ENCODE peak calls at places on chromosome 18, in nine cellular contexts. One of them, this sample, is unnamed.

GRCh38 chr18:40577255-40577654 is 1377.8 kb upstream of the PIK3C3 start:
- DNase-seq in astrocyte of the spinal cord: peak
- DNase-seq in skeletal muscle cell: peak
- DNase-seq in tibial artery: no peak
- DNase-seq in transverse colon: no peak
- DNase-seq in cardiac muscle cell: no peak
- DNase-seq in GM23338: no peak
- DNase-seq in lower leg skin: no peak
- DNase-seq in fibroblast of the aortic adventitia: no peak
- DNase-seq in this sample: no peak

GRCh38 chr18:60880184-60880583 is 453.0 kb upstream of the CDH20 start:
- DNase-seq in transverse colon: no peak
- DNase-seq in skeletal muscle cell: no peak
- DNase-seq in cardiac muscle cell: no peak
- DNase-seq in tibial artery: no peak
- DNase-seq in GM23338: no peak
- DNase-seq in astrocyte of the spinal cord: no peak
- DNase-seq in lower leg skin: no peak
- DNase-seq in fibroblast of the aortic adventitia: no peak
- DNase-seq in this sample: no peak

GRCh38 chr18:22556271-22556990 is 138.7 kb upstream of the CTAGE1 start:
- DNase-seq in tibial artery: peak
- DNase-seq in GM23338: no peak
- DNase-seq in lower leg skin: no peak
- DNase-seq in astrocyte of the spinal cord: peak
- DNase-seq in fibroblast of the aortic adventitia: peak
- DNase-seq in cardiac muscle cell: peak
- DNase-seq in skeletal muscle cell: no peak
- DNase-seq in transverse colon: no peak
- DNase-seq in this sample: peak

GRCh38 chr18:45228989-45229388 is 386.3 kb upstream of the SLC14A2 start:
- DNase-seq in transverse colon: no peak
- DNase-seq in fibroblast of the aortic adventitia: no peak
- DNase-seq in skeletal muscle cell: no peak
- DNase-seq in tibial artery: no peak
- DNase-seq in GM23338: no peak
- DNase-seq in cardiac muscle cell: no peak
- DNase-seq in astrocyte of the spinal cord: no peak
- DNase-seq in lower leg skin: no peak
- DNase-seq in this sample: no peak

GRCh38 chr18:26574958-26575864 is 26.9 kb upstream of the KCTD1 start:
- DNase-seq in tibial artery: no peak
- DNase-seq in GM23338: peak
- DNase-seq in lower leg skin: peak
- DNase-seq in skeletal muscle cell: peak
- DNase-seq in cardiac muscle cell: peak
- DNase-seq in transverse colon: peak
- DNase-seq in fibroblast of the aortic adventitia: peak
- DNase-seq in astrocyte of the spinal cord: peak
- DNase-seq in this sample: peak

GRCh38 chr18:63869851-63870250 is 17.7 kb upstream of the SERPINB2 start:
- DNase-seq in GM23338: no peak
- DNase-seq in transverse colon: no peak
- DNase-seq in tibial artery: no peak
- DNase-seq in astrocyte of the spinal cord: no peak
- DNase-seq in fibroblast of the aortic adventitia: no peak
- DNase-seq in skeletal muscle cell: no peak
- DNase-seq in lower leg skin: no peak
- DNase-seq in cardiac muscle cell: no peak
- DNase-seq in this sample: peak

GRCh38 chr18:22871809-22872525 is 61.2 kb upstream of the RBBP8 start:
- DNase-seq in astrocyte of the spinal cord: peak
- DNase-seq in GM23338: peak
- DNase-seq in tibial artery: no peak
- DNase-seq in cardiac muscle cell: peak
- DNase-seq in lower leg skin: no peak
- DNase-seq in transverse colon: no peak
- DNase-seq in skeletal muscle cell: peak
- DNase-seq in fibroblast of the aortic adventitia: peak
- DNase-seq in this sample: no peak

GRCh38 chr18:7941533-7941932 is 374.4 kb downstream of the PTPRM start:
- DNase-seq in cardiac muscle cell: no peak
- DNase-seq in transverse colon: peak
- DNase-seq in lower leg skin: no peak
- DNase-seq in GM23338: no peak
- DNase-seq in tibial artery: no peak
- DNase-seq in astrocyte of the spinal cord: no peak
- DNase-seq in fibroblast of the aortic adventitia: no peak
- DNase-seq in skeletal muscle cell: no peak
- DNase-seq in this sample: no peak

GRCh38 chr18:59837586-59837985 is 62.2 kb upstream of the PMAIP1 start:
- DNase-seq in cardiac muscle cell: peak
- DNase-seq in skeletal muscle cell: no peak
- DNase-seq in GM23338: peak
- DNase-seq in tibial artery: no peak
- DNase-seq in fibroblast of the aortic adventitia: peak
- DNase-seq in lower leg skin: peak
- DNase-seq in astrocyte of the spinal cord: peak
- DNase-seq in transverse colon: peak
- DNase-seq in this sample: peak

GRCh38 chr18:22813648-22814328 is 119.3 kb upstream of the RBBP8 start:
- DNase-seq in GM23338: peak
- DNase-seq in skeletal muscle cell: no peak
- DNase-seq in tibial artery: no peak
- DNase-seq in cardiac muscle cell: peak
- DNase-seq in fibroblast of the aortic adventitia: peak
- DNase-seq in lower leg skin: no peak
- DNase-seq in astrocyte of the spinal cord: peak
- DNase-seq in transverse colon: no peak
- DNase-seq in this sample: peak

GRCh38 chr18:6088432-6088831 is 193.1 kb upstream of the TMEM200C start:
- DNase-seq in tibial artery: no peak
- DNase-seq in skeletal muscle cell: no peak
- DNase-seq in fibroblast of the aortic adventitia: no peak
- DNase-seq in transverse colon: no peak
- DNase-seq in lower leg skin: no peak
- DNase-seq in astrocyte of the spinal cord: no peak
- DNase-seq in GM23338: no peak
- DNase-seq in cardiac muscle cell: no peak
- DNase-seq in this sample: no peak

GRCh38 chr18:10008006-10008647 is 94.3 kb downstream of the VAPA start:
- DNase-seq in fibroblast of the aortic adventitia: no peak
- DNase-seq in cardiac muscle cell: no peak
- DNase-seq in lower leg skin: peak
- DNase-seq in tibial artery: no peak
- DNase-seq in skeletal muscle cell: no peak
- DNase-seq in astrocyte of the spinal cord: no peak
- DNase-seq in transverse colon: no peak
- DNase-seq in GM23338: no peak
- DNase-seq in this sample: no peak

GRCh38 chr18:10012526-10012925 is 98.7 kb downstream of the VAPA start:
- DNase-seq in fibroblast of the aortic adventitia: no peak
- DNase-seq in tibial artery: no peak
- DNase-seq in skeletal muscle cell: no peak
- DNase-seq in astrocyte of the spinal cord: no peak
- DNase-seq in lower leg skin: peak
- DNase-seq in GM23338: no peak
- DNase-seq in transverse colon: no peak
- DNase-seq in cardiac muscle cell: no peak
- DNase-seq in this sample: no peak

GRCh38 chr18:10010611-10011015 is 96.8 kb downstream of the VAPA start:
- DNase-seq in tibial artery: peak
- DNase-seq in astrocyte of the spinal cord: peak
- DNase-seq in fibroblast of the aortic adventitia: peak
- DNase-seq in transverse colon: peak
- DNase-seq in cardiac muscle cell: peak
- DNase-seq in skeletal muscle cell: peak
- DNase-seq in GM23338: no peak
- DNase-seq in lower leg skin: peak
- DNase-seq in this sample: peak

GRCh38 chr18:10006261-10006903 is 92.6 kb downstream of the VAPA start:
- DNase-seq in lower leg skin: peak
- DNase-seq in transverse colon: no peak
- DNase-seq in GM23338: no peak
- DNase-seq in astrocyte of the spinal cord: peak
- DNase-seq in tibial artery: no peak
- DNase-seq in skeletal muscle cell: no peak
- DNase-seq in cardiac muscle cell: peak
- DNase-seq in fibroblast of the aortic adventitia: peak
- DNase-seq in this sample: peak

GRCh38 chr18:10009321-10010144 is 95.7 kb downstream of the VAPA start:
- DNase-seq in astrocyte of the spinal cord: no peak
- DNase-seq in cardiac muscle cell: no peak
- DNase-seq in skeletal muscle cell: no peak
- DNase-seq in lower leg skin: peak
- DNase-seq in fibroblast of the aortic adventitia: no peak
- DNase-seq in tibial artery: no peak
- DNase-seq in transverse colon: no peak
- DNase-seq in GM23338: no peak
- DNase-seq in this sample: no peak
- H3K4me3 ChIP-seq in astrocyte of the spinal cord: no peak
- H3K4me3 ChIP-seq in cardiac muscle cell: no peak
- H3K4me3 ChIP-seq in skeletal muscle cell: no peak
- H3K4me3 ChIP-seq in lower leg skin: no peak
- H3K4me3 ChIP-seq in fibroblast of the aortic adventitia: no peak
- H3K4me3 ChIP-seq in tibial artery: no peak
- H3K4me3 ChIP-seq in transverse colon: no peak
- H3K4me3 ChIP-seq in GM23338: no peak
- H3K4me3 ChIP-seq in this sample: no peak

GRCh38 chr18:57438669-57439616 is 3.8 kb downstream of the ONECUT2 start:
- DNase-seq in tibial artery: no peak
- DNase-seq in GM23338: peak
- DNase-seq in cardiac muscle cell: no peak
- DNase-seq in astrocyte of the spinal cord: no peak
- DNase-seq in fibroblast of the aortic adventitia: no peak
- DNase-seq in skeletal muscle cell: no peak
- DNase-seq in lower leg skin: no peak
- DNase-seq in transverse colon: no peak
- DNase-seq in this sample: no peak
- H3K4me3 ChIP-seq in tibial artery: no peak
- H3K4me3 ChIP-seq in GM23338: peak
- H3K4me3 ChIP-seq in cardiac muscle cell: peak
- H3K4me3 ChIP-seq in astrocyte of the spinal cord: no peak
- H3K4me3 ChIP-seq in fibroblast of the aortic adventitia: no peak
- H3K4me3 ChIP-seq in skeletal muscle cell: peak
- H3K4me3 ChIP-seq in lower leg skin: no peak
- H3K4me3 ChIP-seq in transverse colon: no peak
- H3K4me3 ChIP-seq in this sample: peak

GRCh38 chr18:911025-911424 is 6.4 kb downstream of the ADCYAP1 start:
- DNase-seq in tibial artery: no peak
- DNase-seq in cardiac muscle cell: no peak
- DNase-seq in GM23338: no peak
- DNase-seq in fibroblast of the aortic adventitia: no peak
- DNase-seq in astrocyte of the spinal cord: no peak
- DNase-seq in transverse colon: no peak
- DNase-seq in lower leg skin: no peak
- DNase-seq in skeletal muscle cell: no peak
- DNase-seq in this sample: no peak

GRCh38 chr18:907880-908512 is 3.3 kb downstream of the ADCYAP1 start:
- DNase-seq in fibroblast of the aortic adventitia: no peak
- DNase-seq in lower leg skin: peak
- DNase-seq in GM23338: peak
- DNase-seq in cardiac muscle cell: no peak
- DNase-seq in transverse colon: no peak
- DNase-seq in astrocyte of the spinal cord: no peak
- DNase-seq in tibial artery: no peak
- DNase-seq in skeletal muscle cell: no peak
- DNase-seq in this sample: no peak

GRCh38 chr18:907171-907879 is 2.7 kb downstream of the ADCYAP1 start:
- DNase-seq in fibroblast of the aortic adventitia: no peak
- DNase-seq in skeletal muscle cell: no peak
- DNase-seq in astrocyte of the spinal cord: no peak
- DNase-seq in GM23338: peak
- DNase-seq in tibial artery: no peak
- DNase-seq in cardiac muscle cell: no peak
- DNase-seq in lower leg skin: peak
- DNase-seq in transverse colon: no peak
- DNase-seq in this sample: peak

GRCh38 chr18:910247-910646 is 5.6 kb downstream of the ADCYAP1 start:
- DNase-seq in transverse colon: no peak
- DNase-seq in lower leg skin: no peak
- DNase-seq in tibial artery: no peak
- DNase-seq in cardiac muscle cell: no peak
- DNase-seq in astrocyte of the spinal cord: no peak
- DNase-seq in skeletal muscle cell: no peak
- DNase-seq in fibroblast of the aortic adventitia: no peak
- DNase-seq in GM23338: no peak
- DNase-seq in this sample: no peak

DNA sequence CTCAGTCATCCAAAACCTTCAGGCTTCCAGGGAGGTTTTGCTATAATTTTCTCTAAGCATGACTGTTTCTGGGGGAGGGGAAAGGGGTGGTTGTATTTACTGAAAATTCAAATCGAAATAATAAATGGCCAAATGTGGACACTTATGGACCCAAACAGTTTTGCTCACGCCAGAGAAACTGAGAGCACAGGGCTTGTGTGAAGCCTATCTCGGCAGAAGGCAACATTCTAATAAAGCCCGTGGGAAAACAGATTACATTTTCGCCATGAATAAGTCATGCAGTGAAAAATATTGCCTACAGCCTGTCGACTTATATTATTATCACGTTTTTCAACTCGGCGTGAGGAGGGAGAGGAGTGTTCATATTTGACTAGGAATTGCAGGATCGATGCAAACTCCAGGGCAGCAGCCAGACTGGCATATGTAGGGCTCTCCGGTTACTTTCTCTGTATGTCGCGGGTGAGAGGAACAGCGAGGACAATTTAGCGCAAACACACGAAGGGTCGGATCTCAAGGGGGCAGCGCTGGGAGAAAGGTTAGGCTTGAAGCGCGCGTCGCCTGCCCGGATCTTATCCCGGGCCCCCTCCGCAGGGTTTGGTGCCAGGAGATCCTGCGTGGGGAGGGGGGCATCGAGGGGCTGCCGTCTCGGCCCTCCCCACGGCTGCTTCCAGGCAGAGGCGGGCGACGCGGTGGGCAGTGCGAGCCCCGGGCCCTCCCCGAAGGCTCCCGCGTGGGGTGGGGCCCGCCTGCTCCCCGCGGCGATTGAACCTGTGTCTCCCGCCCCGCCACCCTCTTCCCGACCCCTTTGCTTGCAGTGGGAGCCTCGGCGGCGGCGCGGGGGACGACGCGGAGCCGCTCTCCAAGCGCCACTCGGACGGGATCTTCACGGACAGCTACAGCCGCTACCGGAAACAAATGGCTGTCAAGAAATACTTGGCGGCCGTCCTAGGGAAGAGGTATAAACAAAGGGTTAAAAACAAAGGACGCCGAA is 4.3 kb downstream of the ADCYAP1 start:
- DNase-seq in lower leg skin: no peak
- DNase-seq in tibial artery: no peak
- DNase-seq in transverse colon: no peak
- DNase-seq in fibroblast of the aortic adventitia: peak
- DNase-seq in skeletal muscle cell: no peak
- DNase-seq in cardiac muscle cell: no peak
- DNase-seq in astrocyte of the spinal cord: no peak
- DNase-seq in GM23338: peak
- DNase-seq in this sample: no peak
- H3K4me3 ChIP-seq in lower leg skin: peak
- H3K4me3 ChIP-seq in tibial artery: peak
- H3K4me3 ChIP-seq in transverse colon: peak
- H3K4me3 ChIP-seq in fibroblast of the aortic adventitia: peak
- H3K4me3 ChIP-seq in skeletal muscle cell: peak
- H3K4me3 ChIP-seq in cardiac muscle cell: peak
- H3K4me3 ChIP-seq in astrocyte of the spinal cord: peak
- H3K4me3 ChIP-seq in GM23338: peak
- H3K4me3 ChIP-seq in this sample: peak

GRCh38 chr18:12279781-12280531 is 25.8 kb downstream of the CIDEA start:
- DNase-seq in skeletal muscle cell: no peak
- DNase-seq in astrocyte of the spinal cord: no peak
- DNase-seq in cardiac muscle cell: no peak
- DNase-seq in lower leg skin: no peak
- DNase-seq in tibial artery: no peak
- DNase-seq in transverse colon: no peak
- DNase-seq in GM23338: no peak
- DNase-seq in fibroblast of the aortic adventitia: no peak
- DNase-seq in this sample: no peak
- H3K4me3 ChIP-seq in skeletal muscle cell: peak
- H3K4me3 ChIP-seq in astrocyte of the spinal cord: no peak
- H3K4me3 ChIP-seq in cardiac muscle cell: no peak
- H3K4me3 ChIP-seq in lower leg skin: no peak
- H3K4me3 ChIP-seq in tibial artery: peak
- H3K4me3 ChIP-seq in transverse colon: peak
- H3K4me3 ChIP-seq in GM23338: no peak
- H3K4me3 ChIP-seq in fibroblast of the aortic adventitia: peak
- H3K4me3 ChIP-seq in this sample: no peak

This sample was measured in PC-3.